ENCODE peak calls at places on chromosomes 6 and 20, in four cellular contexts. V, E, U and H are unnamed samples.

GRCh38 chr20:11379257-11380011 is 538.3 kb upstream of the BTBD3 start:
- DNase-seq in V (no peak), E (no peak), U (no peak), H (no peak)

GRCh38 chr20:37299718-37300529 is 10.5 kb downstream of the MANBAL start:
- DNase-seq in U (no peak), E (peak), V (no peak), H (no peak)

GRCh38 chr6:158461954-158462353 is 97.9 kb upstream of the TMEM181 start:
- DNase-seq in V (no peak), E (no peak), U (no peak), H (no peak)

GRCh38 chr6:72376736-72377135 is 245.1 kb upstream of the KCNQ5 start:
- DNase-seq in V (no peak), E (no peak), U (no peak), H (no peak)

GRCh38 chr6:11258260-11259237 is 26.1 kb upstream of the NEDD9 start:
- DNase-seq in V (no peak), U (no peak), E (no peak), H (no peak)

GRCh38 chr6:81557811-81558210 is 194.7 kb downstream of the TENT5A start:
- DNase-seq in U (no peak), V (no peak), E (no peak), H (no peak)

GRCh38 chr20:38181207-38181693 is 16.2 kb upstream of the TGM2 start:
- DNase-seq in V (no peak), E (no peak), U (no peak), H (no peak)

GRCh38 chr6:5191222-5191621 is 69.5 kb downstream of the LYRM4 start:
- DNase-seq in U (no peak), V (no peak), E (no peak), H (no peak)